ENCODE peak calls at places on chromosome 3, in ten cellular contexts. D is lower lobe of right lung; P is CD4-positive, alpha-beta memory T cell; B is CD8-positive, alpha-beta memory T cell; C is DND-41; L is hepatocyte; T is right lobe of liver; G is H7; E is colonic mucosa; H is psoas muscle. F is an unnamed sample.

GRCh38 chr3:25547103-25547502 is 117.6 kb downstream of the TOP2B start:
- DNase-seq in D (no peak), P (no peak), B (no peak), C (no peak), L (no peak), T (no peak), G (no peak), E (no peak), H (no peak), F (no peak)

GRCh38 chr3:113441051-113441770 is at the start of gene CFAP44:
- DNase-seq in D (peak), P (peak), B (peak), C (no peak), L (peak), T (peak), G (peak), E (peak), H (peak), F (no peak)

GRCh38 chr3:98521897-98522537 is 685 bp downstream of the CLDND1 start:
- DNase-seq in D (peak), P (peak), B (peak), C (peak), L (peak), T (no peak), G (peak), E (peak), H (peak), F (peak)

GRCh38 chr3:125067225-125067624 is 11.4 kb upstream of the HEG1 start:
- DNase-seq in D (no peak), P (no peak), B (no peak), C (no peak), L (no peak), T (no peak), G (no peak), E (no peak), H (no peak), F (no peak)

GRCh38 chr3:71247221-71247947 is 336.1 kb downstream of the FOXP1 start:
- DNase-seq in D (no peak), P (no peak), B (no peak), C (no peak), L (no peak), T (no peak), G (peak), E (no peak), H (no peak), F (no peak)

GRCh38 chr3:160400631-160401150 is 1.2 kb downstream of the SMC4 start:
- DNase-seq in D (peak), P (peak), B (peak), C (peak), L (peak), T (peak), G (peak), E (peak), H (peak), F (peak)

GRCh38 chr3:158405507-158405906 is 165.5 kb upstream of the MLF1 start:
- DNase-seq in D (no peak), P (no peak), B (no peak), C (no peak), L (no peak), T (no peak), G (no peak), E (no peak), H (no peak), F (no peak)

GRCh38 chr3:140753865-140754754 is 76.2 kb downstream of the TRIM42 start:
- DNase-seq in D (no peak), P (no peak), B (no peak), C (no peak), L (no peak), T (no peak), G (peak), E (no peak), H (no peak), F (peak)

GRCh38 chr3:65851827-65852226 is 186.9 kb downstream of the MAGI1 start:
- DNase-seq in D (no peak), P (no peak), B (no peak), C (no peak), L (no peak), T (no peak), G (no peak), E (no peak), H (no peak), F (no peak)

GRCh38 chr3:197541756-197542539 is 13.8 kb downstream of the BDH1 start:
- DNase-seq in D (no peak), P (no peak), B (no peak), C (no peak), L (peak), T (no peak), G (peak), E (no peak), H (peak), F (no peak)

GRCh38 chr3:142450192-142450591 is 2.4 kb upstream of the XRN1 start:
- DNase-seq in D (no peak), P (no peak), B (no peak), C (no peak), L (no peak), T (no peak), G (no peak), E (no peak), H (no peak), F (no peak)
- H3K4me3 ChIP-seq in D (no peak), P (no peak), B (no peak), C (no peak), L (no peak), T (no peak), G (no peak), E (no peak), H (no peak), F (no peak)

GRCh38 chr3:39407773-39408492 is 1.4 kb downstream of the RPSA start:
- DNase-seq in D (no peak), P (no peak), B (no peak), C (no peak), L (no peak), T (no peak), G (no peak), E (no peak), H (no peak), F (no peak)
- H3K4me3 ChIP-seq in D (peak), P (no peak), B (peak), C (peak), L (peak), T (peak), G (peak), E (peak), H (peak), F (peak)

DNA sequence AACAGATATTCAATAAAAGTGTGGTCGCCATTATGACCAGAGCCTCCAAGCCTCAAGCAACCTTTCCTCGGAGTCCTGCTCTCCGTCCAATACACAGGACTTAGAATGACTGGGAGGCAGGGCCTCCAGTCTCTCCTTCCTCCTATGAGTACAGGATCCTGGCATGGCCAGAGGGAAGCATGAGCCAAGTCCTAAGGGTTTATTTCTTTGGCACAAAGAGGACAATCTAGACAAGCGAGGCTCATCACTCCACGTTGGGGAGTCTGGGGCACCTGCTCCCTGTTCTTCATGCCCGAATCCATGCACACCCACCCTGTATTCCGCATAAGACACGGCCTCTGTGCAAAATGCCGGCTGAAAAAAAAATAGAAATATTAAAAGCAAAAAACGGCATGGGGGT is 6.8 kb downstream of the PRRT3 start:
- DNase-seq in D (no peak), P (no peak), B (no peak), C (no peak), L (no peak), T (no peak), G (no peak), E (no peak), H (no peak), F (no peak)
- H3K4me3 ChIP-seq in D (no peak), P (no peak), B (no peak), C (no peak), L (no peak), T (no peak), G (no peak), E (no peak), H (no peak), F (no peak)

GRCh38 chr3:146133436-146133835 is 27.5 kb downstream of the PLOD2 start:
- DNase-seq in D (no peak), P (no peak), B (no peak), C (no peak), L (no peak), T (no peak), G (no peak), E (no peak), H (no peak), F (no peak)

GRCh38 chr3:146134348-146135117 is 26.5 kb downstream of the PLOD2 start:
- DNase-seq in D (no peak), P (no peak), B (no peak), C (no peak), L (no peak), T (no peak), G (no peak), E (no peak), H (no peak), F (no peak)

GRCh38 chr3:146130881-146131371 is 30.1 kb downstream of the PLOD2 start:
- DNase-seq in D (no peak), P (no peak), B (no peak), C (no peak), L (no peak), T (no peak), G (no peak), E (no peak), H (no peak), F (no peak)

GRCh38 chr3:146129750-146130149 is 31.2 kb downstream of the PLOD2 start:
- DNase-seq in D (no peak), P (no peak), B (no peak), C (no peak), L (no peak), T (no peak), G (no peak), E (no peak), H (no peak), F (no peak)

GRCh38 chr3:146131616-146132410 is 29.2 kb downstream of the PLOD2 start:
- DNase-seq in D (no peak), P (no peak), B (no peak), C (no peak), L (no peak), T (no peak), G (no peak), E (no peak), H (no peak), F (no peak)
- H3K4me3 ChIP-seq in D (no peak), P (no peak), B (no peak), C (no peak), L (no peak), T (no peak), G (no peak), E (no peak), H (no peak), F (no peak)